ENCODE peak calls at places on chromosome 7, in six cellular contexts. U is A549; O is HS-27A; E is CD8-positive, alpha-beta memory T cell; C is suprapubic skin; B is SW 1271. X is an unnamed sample.

GRCh38 chr7:3559178-3559765 is 258.2 kb downstream of the SDK1 start:
- DNase-seq in E (no peak), B (no peak), C (no peak), U (peak; percentile 54), O (no peak), X (no peak)

GRCh38 chr7:131533151-131533559 is 23.3 kb downstream of the PODXL start:
- DNase-seq in O (no peak), C (no peak), U (no peak), E (no peak), B (no peak), X (peak; percentile 74)

GRCh38 chr7:1124816-1125602 is 35.0 kb downstream of the ZFAND2A start:
- DNase-seq in O (no peak), C (no peak), E (no peak), U (no peak), B (no peak), X (peak; percentile 75)

GRCh38 chr7:68691261-68692216 is 906.7 kb upstream of the AUTS2 start:
- DNase-seq in B (no peak), E (no peak), O (no peak), U (peak; percentile 93), C (no peak), X (no peak)

GRCh38 chr7:22697897-22698645 is 28.9 kb upstream of the IL6 start:
- DNase-seq in O (no peak), B (no peak), U (no peak), C (no peak), E (no peak), X (no peak)

GRCh38 chr7:100443096-100443840 is 7.0 kb upstream of the PPP1R35 start:
- DNase-seq in O (no peak), U (no peak), E (no peak), B (no peak), C (no peak), X (peak; percentile 43)

GRCh38 chr7:33733865-33734650 is 171.3 kb upstream of the BMPER start:
- DNase-seq in C (no peak), B (no peak), U (no peak), O (no peak), E (no peak), X (no peak)

GRCh38 chr7:95718556-95719410 is 53.6 kb upstream of the DYNC1I1 start:
- DNase-seq in U (peak; percentile 30), C (no peak), E (no peak), O (no peak), B (no peak), X (no peak)

GRCh38 chr7:50300336-50300735 is 4.2 kb upstream of the IKZF1 start:
- DNase-seq in U (no peak), E (no peak), O (no peak), C (no peak), B (no peak), X (no peak)

GRCh38 chr7:158371856-158372255 is 215.8 kb downstream of the PTPRN2 start:
- DNase-seq in B (no peak), U (no peak), O (no peak), E (no peak), C (peak; percentile 50), X (peak; percentile 22)

GRCh38 chr7:2185715-2186114 is 47.0 kb downstream of the MAD1L1 start:
- DNase-seq in E (no peak), U (no peak), B (no peak), C (no peak), O (no peak), X (peak; percentile 31)

GRCh38 chr7:2242541-2243482 is 786 bp downstream of the NUDT1 start:
- DNase-seq in O (no peak), B (no peak), U (peak; percentile 33), C (no peak), E (no peak), X (no peak)

X was measured in cardiac septum.